ENCODE peak calls at places on chromosomes 7 and 10, in five cellular contexts. U is IMR-90, G is neural progenitor cell, P is K562, V is lung. T is an unnamed sample.
A peak's percentile ranks its signal among the peaks of the same experiment; 100 is the strongest.

GRCh38 chr10:28169525-28169924 is 133.3 kb downstream of the MPP7 start:
- DNase-seq in G (no peak), U (no peak), P (no peak), V (no peak), T (no peak)

GRCh38 chr7:91079491-91079890 is 184.7 kb upstream of the FZD1 start:
- DNase-seq in G (no peak), P (no peak), V (no peak), U (peak; percentile 69), T (no peak)

GRCh38 chr7:134690614-134691504 is 44.2 kb downstream of the BPGM start:
- DNase-seq in P (no peak), G (no peak), U (peak; percentile 24), V (no peak), T (no peak)

GRCh38 chr10:27542812-27543211 is 38.7 kb downstream of the RAB18 start:
- DNase-seq in V (no peak), G (no peak), P (no peak), U (peak; percentile 68), T (no peak)

GRCh38 chr10:58028597-58029366 is 238.9 kb downstream of the IPMK start:
- DNase-seq in U (peak; percentile 89), G (no peak), P (no peak), V (no peak), T (no peak)

GRCh38 chr7:80150621-80151273 is 16.1 kb downstream of the GNAI1 start:
- DNase-seq in V (no peak), P (no peak), U (peak; percentile 54), G (no peak), T (no peak)

GRCh38 chr10:106540606-106541005 is 623.9 kb downstream of the SORCS1 start:
- DNase-seq in G (no peak), U (peak; percentile 13), P (no peak), V (no peak), T (no peak)

GRCh38 chr10:124174673-124175645 is 81.6 kb upstream of the CHST15 start:
- DNase-seq in G (no peak), P (no peak), U (no peak), V (no peak), T (no peak)

GRCh38 chr7:93146465-93147127 is 1.6 kb downstream of the SAMD9L start:
- DNase-seq in P (no peak), U (no peak), G (no peak), V (no peak), T (no peak)

GRCh38 chr10:17049195-17049594 is 80.4 kb downstream of the CUBN start:
- DNase-seq in V (no peak), P (no peak), U (no peak), G (no peak), T (no peak)

GRCh38 chr7:28558236-28558635 is 145.9 kb downstream of the CREB5 start:
- DNase-seq in P (no peak), U (no peak), V (no peak), G (no peak), T (no peak)

GRCh38 chr10:59177031-59177861 is 803 bp downstream of the PHYHIPL start:
- DNase-seq in V (no peak), U (peak; percentile 79), G (peak; percentile 74), P (no peak), T (no peak)

GRCh38 chr10:106576534-106576933 is 588.0 kb downstream of the SORCS1 start:
- DNase-seq in U (no peak), P (no peak), G (no peak), V (no peak), T (no peak)

GRCh38 chr10:114246679-114247305 is 7.7 kb downstream of the VWA2 start:
- DNase-seq in V (peak; percentile 51), U (no peak), G (no peak), P (no peak), T (no peak)

GRCh38 chr10:88154596-88155250 is 291.3 kb downstream of the PTEN start:
- DNase-seq in P (no peak), V (no peak), G (no peak), U (peak; percentile 75), T (no peak)

GRCh38 chr10:86520871-86521619 is 547 bp downstream of the WAPL start:
- DNase-seq in P (peak; percentile 21), G (peak; percentile 71), U (peak; percentile 42), V (peak; percentile 62), T (no peak)

GRCh38 chr10:109475704-109476103 is 447.6 kb downstream of the XPNPEP1 start:
- DNase-seq in P (no peak), V (no peak), G (no peak), U (no peak), T (no peak)

GRCh38 chr7:37284805-37285211 is 163.9 kb downstream of the ELMO1 start:
- DNase-seq in U (no peak), V (peak; percentile 53), G (peak; percentile 66), P (peak; percentile 38), T (peak; percentile 82)

GRCh38 chr10:26269754-26270153 is 53.2 kb downstream of the GAD2 start:
- DNase-seq in U (no peak), G (peak; percentile 73), V (no peak), P (no peak), T (no peak)

GRCh38 chr7:150335101-150335773 is 6.2 kb downstream of the RARRES2 start:
- DNase-seq in P (peak; percentile 14), G (no peak), V (no peak), U (peak; percentile 89), T (no peak)

GRCh38 chr10:70164179-70164578 is 6.1 kb downstream of the SAR1A start:
- DNase-seq in V (no peak), P (no peak), G (no peak), U (no peak), T (no peak)

GRCh38 chr7:5653661-5654060 is 127.8 kb downstream of the RNF216 start:
- DNase-seq in U (no peak), P (no peak), V (no peak), G (no peak), T (no peak)

GRCh38 chr7:148912151-148912550 is 28.1 kb upstream of the EZH2 start:
- DNase-seq in P (no peak), G (no peak), U (no peak), V (no peak), T (no peak)

GRCh38 chr10:99560277-99561126 is 27.8 kb downstream of the NKX2-3 start:
- DNase-seq in G (peak; percentile 88), P (peak; percentile 56), U (peak; percentile 47), V (peak; percentile 46), T (peak; percentile 59)

DNA sequence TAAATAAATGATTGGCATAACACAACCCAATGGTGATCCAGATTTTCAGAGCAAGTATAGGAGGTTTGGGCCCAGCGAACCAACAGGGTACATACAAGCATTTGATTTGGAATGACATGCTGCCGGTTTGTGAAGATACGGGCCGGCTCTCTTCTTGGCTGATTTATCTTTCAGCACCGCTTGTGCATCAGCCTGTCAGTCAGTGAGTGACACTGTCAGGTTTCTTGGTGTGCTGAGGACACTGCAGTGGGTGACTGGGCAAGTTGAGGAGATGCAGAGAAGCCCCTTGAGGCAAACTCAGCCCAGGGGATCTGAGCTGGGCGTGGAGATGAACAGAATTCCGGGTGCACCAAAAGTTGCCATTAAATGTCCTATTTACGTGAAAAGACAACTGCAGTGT is 194.5 kb downstream of the SNX10 start:
- DNase-seq in V (no peak), U (no peak), G (no peak), P (no peak), T (peak; percentile 42)
- H3K27ac ChIP-seq in V (no peak overlapping the region), U (no peak overlapping the region), G (no peak overlapping the region), P (no peak overlapping the region), T (no peak overlapping the region)

GRCh38 chr7:140674899-140675701 is 2.4 kb downstream of the ADCK2 start:
- DNase-seq in U (peak; percentile 57), G (peak; percentile 66), P (peak; percentile 70), V (no peak), T (no peak)
- TF ChIP-seq CTCF in U (peak; percentile 52), G (peak; percentile 66), P (peak; percentile 92), V (peak; percentile 17), T (no peak)

DNA sequence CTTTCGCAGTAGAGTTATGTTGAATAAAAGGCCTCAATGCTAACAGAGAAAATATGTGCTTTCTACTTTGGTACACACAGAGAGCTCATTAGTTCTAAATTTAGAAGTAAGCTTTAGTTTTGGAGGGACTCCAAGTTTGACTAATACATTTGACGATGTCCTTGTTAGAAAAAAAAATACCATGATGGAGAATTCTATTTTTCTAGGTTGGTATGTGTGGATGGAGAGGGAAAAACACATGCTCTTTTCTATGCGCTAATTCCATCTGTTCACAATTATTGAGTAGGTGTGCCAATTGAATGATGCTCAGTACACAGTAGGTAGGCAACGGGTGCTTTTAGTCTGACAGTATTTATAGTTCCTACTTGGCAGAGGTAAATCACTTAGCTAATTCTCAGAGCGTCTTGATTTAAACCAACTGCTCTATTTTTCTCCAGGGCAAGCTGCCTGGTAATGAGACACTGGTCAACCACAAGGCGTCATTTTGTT is 327.2 kb upstream of the AKR1E2 start:
- DNase-seq in V (no peak), U (peak; percentile 94), P (no peak), G (no peak), T (no peak)
- H3K4me3 ChIP-seq in V (no peak overlapping the region), U (no peak overlapping the region), P (no peak overlapping the region), G (no peak overlapping the region), T (no peak overlapping the region)

GRCh38 chr7:514242-514641 is 5.4 kb downstream of the PDGFA start:
- DNase-seq in U (no peak), P (no peak), V (no peak), G (no peak), T (no peak)

GRCh38 chr7:512146-512510 is 7.5 kb downstream of the PDGFA start:
- DNase-seq in V (no peak), U (no peak), G (no peak), P (no peak), T (no peak)

GRCh38 chr7:511476-512145 is 8.0 kb downstream of the PDGFA start:
- DNase-seq in V (no peak), U (no peak), G (no peak), P (no peak), T (no peak)

GRCh38 chr7:513521-514166 is 6.0 kb downstream of the PDGFA start:
- DNase-seq in P (no peak), U (peak; percentile 54), G (no peak), V (no peak), T (no peak)

GRCh38 chr7:512541-513311 is 6.9 kb downstream of the PDGFA start:
- DNase-seq in P (no peak), U (no peak), G (no peak), V (peak; percentile 88), T (no peak)
- H3K27ac ChIP-seq in P (no peak overlapping the region), U (no peak overlapping the region), G (no peak overlapping the region), V (no peak overlapping the region), T (peak overlapping the region; percentile 94)

GRCh38 chr10:76252733-76253132 is 821.3 kb downstream of the LRMDA start:
- DNase-seq in G (no peak), U (peak; percentile 45), V (no peak), P (no peak), T (no peak)

GRCh38 chr10:76245951-76246495 is 814.6 kb downstream of the LRMDA start:
- DNase-seq in V (no peak), U (no peak), G (no peak), P (no peak), T (no peak)

GRCh38 chr10:76251773-76252617 is 820.6 kb downstream of the LRMDA start:
- DNase-seq in V (peak; percentile 47), P (no peak), U (peak; percentile 93), G (no peak), T (no peak)

GRCh38 chr10:76244061-76244686 is 812.8 kb downstream of the LRMDA start:
- DNase-seq in V (no peak), P (no peak), G (no peak), U (no peak), T (no peak)

GRCh38 chr10:76248781-76249180 is 817.4 kb downstream of the LRMDA start:
- DNase-seq in G (no peak), U (no peak), V (no peak), P (no peak), T (no peak)
- TF ChIP-seq CTCF in G (no peak), U (no peak), V (no peak), P (no peak), T (no peak)

T was measured in right atrium auricular region.